ENCODE peak calls at places on chromosomes 4 and X, in ten cellular contexts. One of them, this sample, is unnamed.

GRCh38 chrX:132810964-132811712 is 147.3 kb downstream of the HS6ST2 start:
- DNase-seq in T47D: no peak
- DNase-seq in NCI-H460: no peak
- DNase-seq in fibroblast of mammary gland: no peak
- DNase-seq in suprapubic skin: no peak
- DNase-seq in GM12865: no peak
- DNase-seq in HS-27A: no peak
- DNase-seq in lower leg skin: no peak
- DNase-seq in esophagus muscularis mucosa: no peak
- DNase-seq in choroid plexus epithelial cell: no peak
- DNase-seq in this sample: no peak

GRCh38 chr4:968221-968620 is 5.1 kb downstream of the DGKQ start:
- DNase-seq in GM12865: no peak
- DNase-seq in NCI-H460: no peak
- DNase-seq in T47D: no peak
- DNase-seq in fibroblast of mammary gland: no peak
- DNase-seq in lower leg skin: no peak
- DNase-seq in esophagus muscularis mucosa: no peak
- DNase-seq in HS-27A: no peak
- DNase-seq in choroid plexus epithelial cell: no peak
- DNase-seq in suprapubic skin: no peak
- DNase-seq in this sample: no peak

GRCh38 chr4:30719363-30720020 is 677 bp upstream of the PCDH7 start:
- DNase-seq in esophagus muscularis mucosa: no peak
- DNase-seq in NCI-H460: no peak
- DNase-seq in HS-27A: no peak
- DNase-seq in choroid plexus epithelial cell: peak; percentile 58
- DNase-seq in suprapubic skin: peak; percentile 79
- DNase-seq in T47D: peak; percentile 55
- DNase-seq in lower leg skin: peak; percentile 91
- DNase-seq in GM12865: no peak
- DNase-seq in fibroblast of mammary gland: peak; percentile 52
- DNase-seq in this sample: peak; percentile 80

GRCh38 chr4:42871685-42872271 is 20.7 kb upstream of the GRXCR1 start:
- DNase-seq in lower leg skin: no peak
- DNase-seq in suprapubic skin: no peak
- DNase-seq in esophagus muscularis mucosa: no peak
- DNase-seq in fibroblast of mammary gland: no peak
- DNase-seq in NCI-H460: no peak
- DNase-seq in T47D: peak; percentile 41
- DNase-seq in choroid plexus epithelial cell: no peak
- DNase-seq in HS-27A: no peak
- DNase-seq in GM12865: no peak
- DNase-seq in this sample: no peak

GRCh38 chr4:8515316-8516060 is 64.7 kb upstream of the GPR78 start:
- DNase-seq in HS-27A: peak; percentile 86
- DNase-seq in lower leg skin: no peak
- DNase-seq in NCI-H460: no peak
- DNase-seq in esophagus muscularis mucosa: no peak
- DNase-seq in fibroblast of mammary gland: no peak
- DNase-seq in GM12865: no peak
- DNase-seq in choroid plexus epithelial cell: peak; percentile 23
- DNase-seq in T47D: no peak
- DNase-seq in suprapubic skin: no peak
- DNase-seq in this sample: no peak

GRCh38 chr4:22850630-22851029 is 157.9 kb downstream of the GBA3 start:
- DNase-seq in lower leg skin: no peak
- DNase-seq in T47D: no peak
- DNase-seq in HS-27A: no peak
- DNase-seq in fibroblast of mammary gland: no peak
- DNase-seq in esophagus muscularis mucosa: no peak
- DNase-seq in choroid plexus epithelial cell: no peak
- DNase-seq in GM12865: peak; percentile 30
- DNase-seq in NCI-H460: no peak
- DNase-seq in suprapubic skin: no peak
- DNase-seq in this sample: no peak

GRCh38 chr4:42397635-42398447 is 553 bp downstream of the SHISA3 start:
- DNase-seq in HS-27A: no peak
- DNase-seq in suprapubic skin: no peak
- DNase-seq in lower leg skin: no peak
- DNase-seq in T47D: no peak
- DNase-seq in choroid plexus epithelial cell: no peak
- DNase-seq in fibroblast of mammary gland: no peak
- DNase-seq in esophagus muscularis mucosa: no peak
- DNase-seq in NCI-H460: no peak
- DNase-seq in GM12865: peak; percentile 54
- DNase-seq in this sample: peak; percentile 56

GRCh38 chr4:67584496-67584895 is 26.0 kb downstream of the STAP1 start:
- DNase-seq in NCI-H460: no peak
- DNase-seq in fibroblast of mammary gland: no peak
- DNase-seq in suprapubic skin: no peak
- DNase-seq in esophagus muscularis mucosa: no peak
- DNase-seq in lower leg skin: no peak
- DNase-seq in choroid plexus epithelial cell: no peak
- DNase-seq in HS-27A: no peak
- DNase-seq in T47D: no peak
- DNase-seq in GM12865: no peak
- DNase-seq in this sample: no peak

GRCh38 chrX:87063622-87064021 is 454.0 kb upstream of the KLHL4 start:
- DNase-seq in GM12865: no peak
- DNase-seq in choroid plexus epithelial cell: no peak
- DNase-seq in esophagus muscularis mucosa: no peak
- DNase-seq in suprapubic skin: no peak
- DNase-seq in fibroblast of mammary gland: no peak
- DNase-seq in T47D: no peak
- DNase-seq in HS-27A: no peak
- DNase-seq in lower leg skin: no peak
- DNase-seq in NCI-H460: no peak
- DNase-seq in this sample: no peak

GRCh38 chr4:134544303-134544761 is 342.7 kb upstream of the PABPC4L start:
- DNase-seq in choroid plexus epithelial cell: no peak
- DNase-seq in HS-27A: peak; percentile 5
- DNase-seq in T47D: peak; percentile 6
- DNase-seq in NCI-H460: no peak
- DNase-seq in esophagus muscularis mucosa: no peak
- DNase-seq in suprapubic skin: no peak
- DNase-seq in fibroblast of mammary gland: peak; percentile 1
- DNase-seq in lower leg skin: no peak
- DNase-seq in GM12865: no peak
- DNase-seq in this sample: peak; percentile 96

GRCh38 chr4:76960014-76960413 is 10.5 kb downstream of the SEPTIN11 start:
- DNase-seq in T47D: no peak
- DNase-seq in lower leg skin: no peak
- DNase-seq in NCI-H460: no peak
- DNase-seq in choroid plexus epithelial cell: peak; percentile 46
- DNase-seq in esophagus muscularis mucosa: no peak
- DNase-seq in HS-27A: no peak
- DNase-seq in suprapubic skin: no peak
- DNase-seq in GM12865: peak; percentile 67
- DNase-seq in fibroblast of mammary gland: peak; percentile 41
- DNase-seq in this sample: no peak

GRCh38 chr4:137739391-137739790 is 207.1 kb upstream of the PCDH18 start:
- DNase-seq in GM12865: no peak
- DNase-seq in fibroblast of mammary gland: no peak
- DNase-seq in HS-27A: no peak
- DNase-seq in T47D: no peak
- DNase-seq in suprapubic skin: no peak
- DNase-seq in esophagus muscularis mucosa: no peak
- DNase-seq in lower leg skin: no peak
- DNase-seq in NCI-H460: no peak
- DNase-seq in choroid plexus epithelial cell: peak; percentile 57
- DNase-seq in this sample: no peak

GRCh38 chr4:173538903-173539445 is 8.9 kb upstream of the HAND2 start:
- DNase-seq in suprapubic skin: no peak
- DNase-seq in HS-27A: no peak
- DNase-seq in NCI-H460: no peak
- DNase-seq in T47D: peak; percentile 2
- DNase-seq in lower leg skin: no peak
- DNase-seq in esophagus muscularis mucosa: no peak
- DNase-seq in fibroblast of mammary gland: peak; percentile 12
- DNase-seq in choroid plexus epithelial cell: no peak
- DNase-seq in GM12865: no peak
- DNase-seq in this sample: no peak

GRCh38 chr4:7719354-7720174 is 220.1 kb downstream of the AFAP1 start:
- DNase-seq in esophagus muscularis mucosa: no peak
- DNase-seq in NCI-H460: peak; percentile 14
- DNase-seq in choroid plexus epithelial cell: peak; percentile 49
- DNase-seq in fibroblast of mammary gland: peak; percentile 19
- DNase-seq in suprapubic skin: no peak
- DNase-seq in T47D: peak; percentile 23
- DNase-seq in lower leg skin: peak; percentile 90
- DNase-seq in HS-27A: no peak
- DNase-seq in GM12865: peak; percentile 22
- DNase-seq in this sample: peak; percentile 24

GRCh38 chr4:150302553-150302952 is 224.3 kb downstream of the DCLK2 start:
- DNase-seq in lower leg skin: no peak
- DNase-seq in esophagus muscularis mucosa: no peak
- DNase-seq in T47D: no peak
- DNase-seq in GM12865: no peak
- DNase-seq in fibroblast of mammary gland: peak; percentile 98
- DNase-seq in choroid plexus epithelial cell: peak; percentile 98
- DNase-seq in suprapubic skin: no peak
- DNase-seq in NCI-H460: peak; percentile 47
- DNase-seq in HS-27A: peak; percentile 92
- DNase-seq in this sample: peak; percentile 91

GRCh38 chrX:22247169-22247568 is 25.5 kb upstream of the CBLL2 start:
- DNase-seq in esophagus muscularis mucosa: no peak
- DNase-seq in T47D: no peak
- DNase-seq in lower leg skin: no peak
- DNase-seq in NCI-H460: no peak
- DNase-seq in GM12865: no peak
- DNase-seq in fibroblast of mammary gland: no peak
- DNase-seq in suprapubic skin: no peak
- DNase-seq in choroid plexus epithelial cell: peak; percentile 48
- DNase-seq in HS-27A: peak; percentile 40
- DNase-seq in this sample: no peak

GRCh38 chr4:173214661-173215060 is 46.0 kb downstream of the GALNT7 start:
- DNase-seq in choroid plexus epithelial cell: peak; percentile 49
- DNase-seq in NCI-H460: no peak
- DNase-seq in esophagus muscularis mucosa: no peak
- DNase-seq in suprapubic skin: no peak
- DNase-seq in fibroblast of mammary gland: peak; percentile 53
- DNase-seq in lower leg skin: no peak
- DNase-seq in T47D: peak; percentile 23
- DNase-seq in GM12865: no peak
- DNase-seq in HS-27A: peak; percentile 60
- DNase-seq in this sample: no peak

GRCh38 chrX:45134303-45134702 is 66.4 kb downstream of the DIPK2B start:
- DNase-seq in HS-27A: no peak
- DNase-seq in GM12865: no peak
- DNase-seq in choroid plexus epithelial cell: no peak
- DNase-seq in esophagus muscularis mucosa: no peak
- DNase-seq in lower leg skin: no peak
- DNase-seq in NCI-H460: no peak
- DNase-seq in fibroblast of mammary gland: no peak
- DNase-seq in suprapubic skin: no peak
- DNase-seq in T47D: no peak
- DNase-seq in this sample: no peak

GRCh38 chr4:111961806-111962205 is 183.4 kb upstream of the FAM241A start:
- DNase-seq in HS-27A: no peak
- DNase-seq in lower leg skin: no peak
- DNase-seq in esophagus muscularis mucosa: no peak
- DNase-seq in NCI-H460: no peak
- DNase-seq in fibroblast of mammary gland: peak; percentile 85
- DNase-seq in GM12865: no peak
- DNase-seq in suprapubic skin: no peak
- DNase-seq in T47D: no peak
- DNase-seq in choroid plexus epithelial cell: no peak
- DNase-seq in this sample: no peak

GRCh38 chr4:69753666-69754065 is 6.8 kb downstream of the SULT1B1 start:
- DNase-seq in esophagus muscularis mucosa: no peak
- DNase-seq in fibroblast of mammary gland: peak; percentile 66
- DNase-seq in T47D: no peak
- DNase-seq in choroid plexus epithelial cell: peak; percentile 56
- DNase-seq in suprapubic skin: no peak
- DNase-seq in lower leg skin: no peak
- DNase-seq in GM12865: no peak
- DNase-seq in NCI-H460: no peak
- DNase-seq in HS-27A: no peak
- DNase-seq in this sample: no peak

GRCh38 chr4:156223985-156224384 is 270.3 kb upstream of the CTSO start:
- DNase-seq in NCI-H460: no peak
- DNase-seq in HS-27A: no peak
- DNase-seq in lower leg skin: no peak
- DNase-seq in GM12865: no peak
- DNase-seq in T47D: no peak
- DNase-seq in fibroblast of mammary gland: no peak
- DNase-seq in choroid plexus epithelial cell: no peak
- DNase-seq in esophagus muscularis mucosa: no peak
- DNase-seq in suprapubic skin: no peak
- DNase-seq in this sample: no peak

GRCh38 chr4:1204828-1205591 is 32.6 kb upstream of the SPON2 start:
- DNase-seq in esophagus muscularis mucosa: no peak
- DNase-seq in fibroblast of mammary gland: no peak
- DNase-seq in NCI-H460: no peak
- DNase-seq in GM12865: no peak
- DNase-seq in T47D: no peak
- DNase-seq in suprapubic skin: peak; percentile 76
- DNase-seq in choroid plexus epithelial cell: no peak
- DNase-seq in lower leg skin: peak; percentile 90
- DNase-seq in HS-27A: no peak
- DNase-seq in this sample: no peak

GRCh38 chr4:106541253-106541652 is 172.7 kb upstream of the GIMD1 start:
- DNase-seq in lower leg skin: no peak
- DNase-seq in T47D: no peak
- DNase-seq in NCI-H460: no peak
- DNase-seq in suprapubic skin: no peak
- DNase-seq in fibroblast of mammary gland: peak; percentile 60
- DNase-seq in HS-27A: peak; percentile 49
- DNase-seq in esophagus muscularis mucosa: no peak
- DNase-seq in choroid plexus epithelial cell: peak; percentile 71
- DNase-seq in GM12865: no peak
- DNase-seq in this sample: peak; percentile 62

GRCh38 chrX:23749129-23749528 is 6.1 kb upstream of the ACOT9 start:
- DNase-seq in suprapubic skin: no peak
- DNase-seq in T47D: no peak
- DNase-seq in NCI-H460: no peak
- DNase-seq in GM12865: no peak
- DNase-seq in esophagus muscularis mucosa: no peak
- DNase-seq in HS-27A: no peak
- DNase-seq in fibroblast of mammary gland: no peak
- DNase-seq in choroid plexus epithelial cell: no peak
- DNase-seq in lower leg skin: peak; percentile 25
- DNase-seq in this sample: no peak

GRCh38 chrX:120769576-120770341 is 105.9 kb downstream of the CT47B1 start:
- DNase-seq in esophagus muscularis mucosa: no peak
- DNase-seq in T47D: peak; percentile 81
- DNase-seq in NCI-H460: peak; percentile 33
- DNase-seq in HS-27A: no peak
- DNase-seq in choroid plexus epithelial cell: peak; percentile 68
- DNase-seq in suprapubic skin: no peak
- DNase-seq in lower leg skin: no peak
- DNase-seq in GM12865: peak; percentile 50
- DNase-seq in fibroblast of mammary gland: peak; percentile 83
- DNase-seq in this sample: peak; percentile 68

GRCh38 chr4:7395635-7396034 is 39.1 kb downstream of the PSAPL1 start:
- DNase-seq in suprapubic skin: peak; percentile 37
- DNase-seq in NCI-H460: no peak
- DNase-seq in fibroblast of mammary gland: no peak
- DNase-seq in lower leg skin: no peak
- DNase-seq in HS-27A: no peak
- DNase-seq in T47D: no peak
- DNase-seq in choroid plexus epithelial cell: no peak
- DNase-seq in GM12865: no peak
- DNase-seq in esophagus muscularis mucosa: no peak
- DNase-seq in this sample: no peak

GRCh38 chr4:154124539-154125255 is 335.8 kb upstream of the SFRP2 start:
- DNase-seq in T47D: no peak
- DNase-seq in suprapubic skin: no peak
- DNase-seq in esophagus muscularis mucosa: no peak
- DNase-seq in HS-27A: peak; percentile 66
- DNase-seq in NCI-H460: no peak
- DNase-seq in GM12865: no peak
- DNase-seq in choroid plexus epithelial cell: peak; percentile 76
- DNase-seq in lower leg skin: no peak
- DNase-seq in fibroblast of mammary gland: peak; percentile 95
- DNase-seq in this sample: no peak

GRCh38 chr4:4443821-4444220 is 56.9 kb downstream of the NSG1 start:
- DNase-seq in NCI-H460: no peak
- DNase-seq in fibroblast of mammary gland: peak; percentile 49
- DNase-seq in suprapubic skin: no peak
- DNase-seq in GM12865: no peak
- DNase-seq in T47D: no peak
- DNase-seq in lower leg skin: no peak
- DNase-seq in HS-27A: peak; percentile 22
- DNase-seq in esophagus muscularis mucosa: no peak
- DNase-seq in choroid plexus epithelial cell: peak; percentile 81
- DNase-seq in this sample: peak; percentile 4

This sample was measured in endothelial cell of umbilical vein.